ENCODE peak calls at places on chromosomes 5 and 9, in ten cellular contexts. One of them, this sample, is unnamed.
A peak's percentile ranks its signal among the peaks of the same experiment; 100 is the strongest.

GRCh38 chr5:82669720-82670119 is 391.6 kb upstream of the RPS23 start:
- DNase-seq in adrenal gland: no peak
- DNase-seq in hippocampal formation: no peak
- DNase-seq in WTC11: no peak
- DNase-seq in dorsolateral prefrontal cortex: no peak
- DNase-seq in left lobe of liver: no peak
- DNase-seq in Calu3: no peak
- DNase-seq in right atrium auricular region: no peak
- DNase-seq in GM04504: no peak
- DNase-seq in HFF-Myc: no peak
- DNase-seq in this sample: no peak

GRCh38 chr9:98973546-98973921 is 29.8 kb downstream of the COL15A1 start:
- DNase-seq in adrenal gland: no peak
- DNase-seq in hippocampal formation: no peak
- DNase-seq in WTC11: no peak
- DNase-seq in dorsolateral prefrontal cortex: no peak
- DNase-seq in left lobe of liver: no peak
- DNase-seq in Calu3: no peak
- DNase-seq in right atrium auricular region: peak; percentile 92
- DNase-seq in GM04504: no peak
- DNase-seq in HFF-Myc: no peak
- DNase-seq in this sample: no peak

GRCh38 chr9:93830606-93831005 is 124.5 kb downstream of the BARX1 start:
- DNase-seq in adrenal gland: no peak
- DNase-seq in hippocampal formation: no peak
- DNase-seq in WTC11: no peak
- DNase-seq in dorsolateral prefrontal cortex: no peak
- DNase-seq in left lobe of liver: peak; percentile 18
- DNase-seq in Calu3: no peak
- DNase-seq in right atrium auricular region: no peak
- DNase-seq in GM04504: no peak
- DNase-seq in HFF-Myc: no peak
- DNase-seq in this sample: no peak

GRCh38 chr9:74948897-74949296 is 3.8 kb downstream of the C9orf40 start:
- DNase-seq in adrenal gland: no peak
- DNase-seq in hippocampal formation: no peak
- DNase-seq in WTC11: no peak
- DNase-seq in dorsolateral prefrontal cortex: no peak
- DNase-seq in left lobe of liver: no peak
- DNase-seq in Calu3: no peak
- DNase-seq in right atrium auricular region: no peak
- DNase-seq in GM04504: no peak
- DNase-seq in HFF-Myc: no peak
- DNase-seq in this sample: no peak

GRCh38 chr5:101278917-101279316 is 375.8 kb upstream of the ST8SIA4 start:
- DNase-seq in adrenal gland: no peak
- DNase-seq in hippocampal formation: no peak
- DNase-seq in WTC11: no peak
- DNase-seq in dorsolateral prefrontal cortex: no peak
- DNase-seq in left lobe of liver: no peak
- DNase-seq in Calu3: no peak
- DNase-seq in right atrium auricular region: no peak
- DNase-seq in GM04504: no peak
- DNase-seq in HFF-Myc: no peak
- DNase-seq in this sample: no peak

GRCh38 chr9:16553869-16554540 is 316.5 kb downstream of the BNC2 start:
- DNase-seq in adrenal gland: no peak
- DNase-seq in hippocampal formation: no peak
- DNase-seq in WTC11: no peak
- DNase-seq in dorsolateral prefrontal cortex: no peak
- DNase-seq in left lobe of liver: no peak
- DNase-seq in Calu3: no peak
- DNase-seq in right atrium auricular region: no peak
- DNase-seq in GM04504: no peak
- DNase-seq in HFF-Myc: no peak
- DNase-seq in this sample: no peak

GRCh38 chr9:82164159-82164558 is 175.6 kb downstream of the SPATA31D1 start:
- DNase-seq in adrenal gland: no peak
- DNase-seq in hippocampal formation: no peak
- DNase-seq in WTC11: no peak
- DNase-seq in dorsolateral prefrontal cortex: no peak
- DNase-seq in left lobe of liver: no peak
- DNase-seq in Calu3: no peak
- DNase-seq in right atrium auricular region: no peak
- DNase-seq in GM04504: no peak
- DNase-seq in HFF-Myc: no peak
- DNase-seq in this sample: no peak

GRCh38 chr5:135324897-135325650 is 74.0 kb downstream of the MACROH2A1 start:
- DNase-seq in adrenal gland: no peak
- DNase-seq in hippocampal formation: no peak
- DNase-seq in WTC11: no peak
- DNase-seq in dorsolateral prefrontal cortex: no peak
- DNase-seq in left lobe of liver: no peak
- DNase-seq in Calu3: no peak
- DNase-seq in right atrium auricular region: no peak
- DNase-seq in GM04504: no peak
- DNase-seq in HFF-Myc: no peak
- DNase-seq in this sample: no peak

GRCh38 chr9:14526504-14526903 is 166.7 kb downstream of the ZDHHC21 start:
- DNase-seq in adrenal gland: no peak
- DNase-seq in hippocampal formation: no peak
- DNase-seq in WTC11: no peak
- DNase-seq in dorsolateral prefrontal cortex: no peak
- DNase-seq in left lobe of liver: no peak
- DNase-seq in Calu3: no peak
- DNase-seq in right atrium auricular region: no peak
- DNase-seq in GM04504: no peak
- DNase-seq in HFF-Myc: no peak
- DNase-seq in this sample: no peak

GRCh38 chr5:170508660-170509322 is 5.0 kb downstream of the KCNIP1 start:
- DNase-seq in adrenal gland: no peak
- DNase-seq in hippocampal formation: no peak
- DNase-seq in WTC11: no peak
- DNase-seq in dorsolateral prefrontal cortex: no peak
- DNase-seq in left lobe of liver: no peak
- DNase-seq in Calu3: no peak
- DNase-seq in right atrium auricular region: no peak
- DNase-seq in GM04504: no peak
- DNase-seq in HFF-Myc: no peak
- DNase-seq in this sample: no peak

GRCh38 chr5:2238732-2239131 is 356.0 kb upstream of the IRX4 start:
- DNase-seq in adrenal gland: no peak
- DNase-seq in hippocampal formation: no peak
- DNase-seq in WTC11: no peak
- DNase-seq in dorsolateral prefrontal cortex: no peak
- DNase-seq in left lobe of liver: no peak
- DNase-seq in Calu3: no peak
- DNase-seq in right atrium auricular region: peak; percentile 16
- DNase-seq in GM04504: no peak
- DNase-seq in HFF-Myc: no peak
- DNase-seq in this sample: no peak

GRCh38 chr5:139637438-139638089 is 10.6 kb upstream of the CXXC5 start:
- DNase-seq in adrenal gland: peak; percentile 90
- DNase-seq in hippocampal formation: peak; percentile 68
- DNase-seq in WTC11: peak; percentile 79
- DNase-seq in dorsolateral prefrontal cortex: peak; percentile 81
- DNase-seq in left lobe of liver: peak; percentile 95
- DNase-seq in Calu3: peak; percentile 92
- DNase-seq in right atrium auricular region: peak; percentile 88
- DNase-seq in GM04504: peak; percentile 70
- DNase-seq in HFF-Myc: no peak
- DNase-seq in this sample: peak; percentile 40

GRCh38 chr9:117957267-117957666 is 253.1 kb downstream of the TLR4 start:
- DNase-seq in adrenal gland: no peak
- DNase-seq in hippocampal formation: peak; percentile 3
- DNase-seq in WTC11: no peak
- DNase-seq in dorsolateral prefrontal cortex: no peak
- DNase-seq in left lobe of liver: no peak
- DNase-seq in Calu3: no peak
- DNase-seq in right atrium auricular region: no peak
- DNase-seq in GM04504: no peak
- DNase-seq in HFF-Myc: no peak
- DNase-seq in this sample: peak; percentile 58

GRCh38 chr5:38447786-38448185 is 108.7 kb downstream of the LIFR start:
- DNase-seq in adrenal gland: no peak
- DNase-seq in hippocampal formation: peak; percentile 48
- DNase-seq in WTC11: no peak
- DNase-seq in dorsolateral prefrontal cortex: no peak
- DNase-seq in left lobe of liver: no peak
- DNase-seq in Calu3: no peak
- DNase-seq in right atrium auricular region: no peak
- DNase-seq in GM04504: no peak
- DNase-seq in HFF-Myc: peak; percentile 67
- DNase-seq in this sample: no peak

GRCh38 chr5:171269717-171270116 is 39.3 kb upstream of the TLX3 start:
- DNase-seq in adrenal gland: no peak
- DNase-seq in hippocampal formation: no peak
- DNase-seq in WTC11: no peak
- DNase-seq in dorsolateral prefrontal cortex: no peak
- DNase-seq in left lobe of liver: no peak
- DNase-seq in Calu3: no peak
- DNase-seq in right atrium auricular region: no peak
- DNase-seq in GM04504: peak; percentile 35
- DNase-seq in HFF-Myc: no peak
- DNase-seq in this sample: no peak

GRCh38 chr5:181142054-181142453 is 5.3 kb upstream of the OR2V2 start:
- DNase-seq in adrenal gland: no peak
- DNase-seq in hippocampal formation: no peak
- DNase-seq in WTC11: no peak
- DNase-seq in dorsolateral prefrontal cortex: no peak
- DNase-seq in left lobe of liver: no peak
- DNase-seq in Calu3: no peak
- DNase-seq in right atrium auricular region: no peak
- DNase-seq in GM04504: no peak
- DNase-seq in HFF-Myc: no peak
- DNase-seq in this sample: no peak

GRCh38 chr5:140113180-140113698 is 670 bp upstream of the PURA start:
- DNase-seq in adrenal gland: peak; percentile 64
- DNase-seq in hippocampal formation: no peak
- DNase-seq in WTC11: peak; percentile 73
- DNase-seq in dorsolateral prefrontal cortex: no peak
- DNase-seq in left lobe of liver: no peak
- DNase-seq in Calu3: peak; percentile 23
- DNase-seq in right atrium auricular region: no peak
- DNase-seq in GM04504: no peak
- DNase-seq in HFF-Myc: no peak
- DNase-seq in this sample: no peak

GRCh38 chr5:118981783-118982182 is 6.6 kb downstream of the DTWD2 start:
- DNase-seq in adrenal gland: no peak
- DNase-seq in hippocampal formation: no peak
- DNase-seq in WTC11: no peak
- DNase-seq in dorsolateral prefrontal cortex: no peak
- DNase-seq in left lobe of liver: no peak
- DNase-seq in Calu3: no peak
- DNase-seq in right atrium auricular region: no peak
- DNase-seq in GM04504: peak; percentile 9
- DNase-seq in HFF-Myc: no peak
- DNase-seq in this sample: no peak

GRCh38 chr5:72811849-72812248 is 4.6 kb upstream of the TNPO1 start:
- DNase-seq in adrenal gland: no peak
- DNase-seq in hippocampal formation: no peak
- DNase-seq in WTC11: no peak
- DNase-seq in dorsolateral prefrontal cortex: no peak
- DNase-seq in left lobe of liver: no peak
- DNase-seq in Calu3: no peak
- DNase-seq in right atrium auricular region: no peak
- DNase-seq in GM04504: no peak
- DNase-seq in HFF-Myc: no peak
- DNase-seq in this sample: no peak

GRCh38 chr9:8653855-8654254 is 854.3 kb upstream of the DMAC1 start:
- DNase-seq in adrenal gland: no peak
- DNase-seq in hippocampal formation: no peak
- DNase-seq in WTC11: no peak
- DNase-seq in dorsolateral prefrontal cortex: no peak
- DNase-seq in left lobe of liver: no peak
- DNase-seq in Calu3: no peak
- DNase-seq in right atrium auricular region: no peak
- DNase-seq in GM04504: no peak
- DNase-seq in HFF-Myc: no peak
- DNase-seq in this sample: no peak

GRCh38 chr5:142746532-142746931 is 23.6 kb upstream of the ARHGAP26 start:
- DNase-seq in adrenal gland: no peak
- DNase-seq in hippocampal formation: no peak
- DNase-seq in WTC11: no peak
- DNase-seq in dorsolateral prefrontal cortex: no peak
- DNase-seq in left lobe of liver: peak; percentile 16
- DNase-seq in Calu3: no peak
- DNase-seq in right atrium auricular region: no peak
- DNase-seq in GM04504: no peak
- DNase-seq in HFF-Myc: no peak
- DNase-seq in this sample: no peak

GRCh38 chr9:115211413-115212204 is 93.7 kb upstream of the TNC start:
- DNase-seq in adrenal gland: no peak
- DNase-seq in hippocampal formation: no peak
- DNase-seq in WTC11: no peak
- DNase-seq in dorsolateral prefrontal cortex: no peak
- DNase-seq in left lobe of liver: no peak
- DNase-seq in Calu3: no peak
- DNase-seq in right atrium auricular region: no peak
- DNase-seq in GM04504: no peak
- DNase-seq in HFF-Myc: peak; percentile 62
- DNase-seq in this sample: no peak

GRCh38 chr5:96114736-96115466 is 153.2 kb upstream of the ELL2 start:
- DNase-seq in adrenal gland: no peak
- DNase-seq in hippocampal formation: no peak
- DNase-seq in WTC11: no peak
- DNase-seq in dorsolateral prefrontal cortex: no peak
- DNase-seq in left lobe of liver: no peak
- DNase-seq in Calu3: no peak
- DNase-seq in right atrium auricular region: no peak
- DNase-seq in GM04504: no peak
- DNase-seq in HFF-Myc: peak; percentile 20
- DNase-seq in this sample: no peak

GRCh38 chr5:3886521-3887461 is 291.2 kb downstream of the IRX1 start:
- DNase-seq in adrenal gland: no peak
- DNase-seq in hippocampal formation: no peak
- DNase-seq in WTC11: no peak
- DNase-seq in dorsolateral prefrontal cortex: no peak
- DNase-seq in left lobe of liver: no peak
- DNase-seq in Calu3: no peak
- DNase-seq in right atrium auricular region: no peak
- DNase-seq in GM04504: no peak
- DNase-seq in HFF-Myc: no peak
- DNase-seq in this sample: no peak

GRCh38 chr5:17216176-17216973 is 1.1 kb upstream of the BASP1 start:
- DNase-seq in adrenal gland: peak; percentile 91
- DNase-seq in hippocampal formation: peak; percentile 63
- DNase-seq in WTC11: peak; percentile 81
- DNase-seq in dorsolateral prefrontal cortex: peak; percentile 75
- DNase-seq in left lobe of liver: peak; percentile 87
- DNase-seq in Calu3: peak; percentile 75
- DNase-seq in right atrium auricular region: peak; percentile 74
- DNase-seq in GM04504: no peak
- DNase-seq in HFF-Myc: peak; percentile 64
- DNase-seq in this sample: peak; percentile 96

GRCh38 chr9:104774831-104775573 is 11.1 kb downstream of the NIPSNAP3B start:
- DNase-seq in adrenal gland: no peak
- DNase-seq in hippocampal formation: no peak
- DNase-seq in WTC11: no peak
- DNase-seq in dorsolateral prefrontal cortex: no peak
- DNase-seq in left lobe of liver: no peak
- DNase-seq in Calu3: no peak
- DNase-seq in right atrium auricular region: no peak
- DNase-seq in GM04504: no peak
- DNase-seq in HFF-Myc: no peak
- DNase-seq in this sample: no peak

GRCh38 chr9:96489482-96489979 is 39.6 kb downstream of the HABP4 start:
- DNase-seq in adrenal gland: no peak
- DNase-seq in hippocampal formation: no peak
- DNase-seq in WTC11: no peak
- DNase-seq in dorsolateral prefrontal cortex: no peak
- DNase-seq in left lobe of liver: no peak
- DNase-seq in Calu3: no peak
- DNase-seq in right atrium auricular region: no peak
- DNase-seq in GM04504: no peak
- DNase-seq in HFF-Myc: no peak
- DNase-seq in this sample: no peak

GRCh38 chr5:172169216-172169615 is 18.8 kb downstream of the STK10 start:
- DNase-seq in adrenal gland: no peak
- DNase-seq in hippocampal formation: no peak
- DNase-seq in WTC11: no peak
- DNase-seq in dorsolateral prefrontal cortex: no peak
- DNase-seq in left lobe of liver: no peak
- DNase-seq in Calu3: no peak
- DNase-seq in right atrium auricular region: no peak
- DNase-seq in GM04504: no peak
- DNase-seq in HFF-Myc: no peak
- DNase-seq in this sample: no peak